ENCODE peak calls at places on chromosomes 13 and 19, in eight cellular contexts. U is body of pancreas, S is thyroid gland, F is tibial nerve, K is ovary, M is Peyer's patch, X is A549, D is IMR-90. Y is an unnamed sample.

GRCh38 chr13:113405481-113406300 is 41.8 kb upstream of the GRTP1 start:
- DNase-seq in F (no peak), X (no peak), M (peak), D (no peak), U (no peak), K (no peak), S (no peak), Y (no peak)

GRCh38 chr13:87393358-87393757 is 277.8 kb upstream of the SLITRK5 start:
- DNase-seq in F (no peak), K (no peak), D (no peak), X (no peak), U (no peak), M (no peak), S (no peak), Y (no peak)

GRCh38 chr13:47426126-47426849 is 529.4 kb upstream of the HTR2A start:
- DNase-seq in U (peak), D (peak), S (no peak), X (no peak), K (no peak), F (no peak), M (no peak), Y (no peak)

GRCh38 chr13:31221057-31221456 is 21.3 kb downstream of the B3GLCT start:
- DNase-seq in U (no peak), X (no peak), M (no peak), F (no peak), D (no peak), K (no peak), S (no peak), Y (no peak)

GRCh38 chr19:14979498-14980255 is at the start of gene SLC1A6:
- DNase-seq in S (no peak), M (no peak), U (no peak), K (no peak), D (no peak), X (no peak), F (no peak), Y (no peak)

GRCh38 chr13:27822873-27823311 is 30.6 kb downstream of the GSX1 start:
- DNase-seq in K (no peak), U (no peak), S (no peak), X (no peak), F (no peak), M (no peak), D (no peak), Y (no peak)

GRCh38 chr19:13797870-13798269 is 2.6 kb downstream of the ZSWIM4 start:
- DNase-seq in X (peak), U (peak), F (no peak), M (no peak), S (peak), D (peak), K (no peak), Y (no peak)

GRCh38 chr13:90352763-90353162 is 994.7 kb upstream of the MIR17HG start:
- DNase-seq in K (no peak), F (no peak), M (no peak), X (no peak), U (no peak), S (no peak), D (no peak), Y (no peak)

GRCh38 chr19:49455729-49456128 is 2.7 kb downstream of the ALDH16A1 start:
- DNase-seq in D (no peak), M (no peak), F (no peak), X (no peak), S (no peak), K (no peak), U (no peak), Y (no peak)

GRCh38 chr19:12954150-12954962 is 2.7 kb downstream of the GADD45GIP1 start:
- DNase-seq in X (no peak), D (no peak), U (no peak), M (no peak), S (no peak), K (no peak), F (no peak), Y (no peak)

GRCh38 chr19:48283908-48284307 is 14.0 kb downstream of the ZNF114 start:
- DNase-seq in F (no peak), S (no peak), D (peak), U (no peak), K (no peak), X (no peak), M (no peak), Y (no peak)

GRCh38 chr19:7293795-7294570 is at the start of gene INSR:
- DNase-seq in X (peak), F (peak), S (peak), K (peak), U (peak), M (peak), D (peak), Y (peak)
- TF ChIP-seq POLR2A in X (peak), F (peak), S (no peak), K (peak), U (peak), M (peak), D (no peak), Y (peak)

GRCh38 chr19:10670187-10670586 is 16.0 kb downstream of the ILF3 start:
- DNase-seq in K (no peak), F (no peak), X (no peak), D (no peak), S (no peak), M (no peak), U (no peak), Y (no peak)

GRCh38 chr19:10670876-10671804 is 17.0 kb downstream of the ILF3 start:
- DNase-seq in X (no peak), F (no peak), M (no peak), K (no peak), D (no peak), U (no peak), S (no peak), Y (no peak)

GRCh38 chr19:10672529-10673150 is 18.5 kb downstream of the ILF3 start:
- DNase-seq in S (peak), K (no peak), D (no peak), F (no peak), X (no peak), U (no peak), M (no peak), Y (no peak)

GRCh38 chr19:10669246-10669645 is 15.1 kb downstream of the ILF3 start:
- DNase-seq in K (no peak), X (no peak), F (no peak), U (no peak), M (no peak), S (no peak), D (no peak), Y (no peak)

GRCh38 chr19:10667867-10668266 is 13.7 kb downstream of the ILF3 start:
- DNase-seq in U (no peak), M (no peak), S (no peak), D (no peak), F (no peak), X (no peak), K (no peak), Y (no peak)
- TF ChIP-seq POLR2A in U (no peak), M (no peak), S (no peak), D (no peak), F (no peak), X (no peak), K (no peak), Y (no peak)

GRCh38 chr13:77026783-77027621 is at the start of gene FBXL3:
- DNase-seq in M (peak), K (peak), X (peak), U (peak), D (peak), F (peak), S (peak), Y (peak)
- TF ChIP-seq POLR2A in M (peak), K (peak), X (peak), U (peak), D (peak), F (peak), S (peak), Y (peak)

DNA sequence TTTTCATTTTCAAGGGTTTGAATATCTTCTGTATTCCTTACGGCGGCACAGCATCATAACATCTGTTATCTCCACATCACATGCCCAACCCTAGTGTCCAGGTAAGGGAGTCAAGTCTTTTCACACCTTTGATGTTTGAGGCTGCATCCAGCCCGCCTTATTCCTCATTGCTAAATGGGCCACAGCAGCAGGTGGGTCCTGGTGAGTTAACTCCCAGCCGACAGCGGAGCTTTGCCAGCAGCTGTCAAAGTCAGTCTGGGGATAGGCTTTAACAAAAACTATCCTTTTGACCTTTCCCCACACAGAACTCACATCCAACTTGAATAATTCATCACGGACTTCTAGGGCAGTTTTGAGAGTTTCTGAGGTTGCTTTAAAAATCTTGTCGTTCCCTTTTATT is 235.1 kb downstream of the DLEU7 start:
- DNase-seq in S (no peak), D (no peak), X (no peak), K (no peak), M (no peak), U (no peak), F (no peak), Y (no peak)
- TF ChIP-seq POLR2A in S (no peak), D (no peak), X (no peak), K (no peak), M (no peak), U (no peak), F (no peak), Y (no peak)

DNA sequence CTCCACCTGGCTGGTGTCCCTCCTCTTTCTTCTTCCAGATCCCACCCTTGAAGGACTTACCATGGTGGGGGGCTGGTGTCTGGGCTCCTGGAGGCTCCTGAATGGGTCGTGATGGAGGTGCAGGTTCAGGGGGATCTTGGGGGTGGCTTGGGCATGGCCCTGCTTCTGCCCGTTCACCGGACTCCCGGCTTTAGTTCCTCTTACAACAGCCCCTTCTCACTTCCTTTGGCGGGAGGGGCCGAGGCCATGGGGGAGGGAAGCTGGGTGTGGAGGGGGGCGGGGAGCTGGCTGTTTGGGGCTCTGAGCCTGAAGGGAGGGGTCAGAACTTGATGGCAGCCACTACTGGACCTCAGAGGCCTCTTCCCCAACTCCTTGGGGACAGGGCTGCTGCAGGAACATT is at the start of gene MYO1F:
- DNase-seq in K (no peak), F (peak), U (peak), M (peak), D (no peak), S (peak), X (no peak), Y (no peak)
- TF ChIP-seq POLR2A in K (no peak), F (no peak), U (peak), M (no peak), D (no peak), S (no peak), X (no peak), Y (no peak)

DNA sequence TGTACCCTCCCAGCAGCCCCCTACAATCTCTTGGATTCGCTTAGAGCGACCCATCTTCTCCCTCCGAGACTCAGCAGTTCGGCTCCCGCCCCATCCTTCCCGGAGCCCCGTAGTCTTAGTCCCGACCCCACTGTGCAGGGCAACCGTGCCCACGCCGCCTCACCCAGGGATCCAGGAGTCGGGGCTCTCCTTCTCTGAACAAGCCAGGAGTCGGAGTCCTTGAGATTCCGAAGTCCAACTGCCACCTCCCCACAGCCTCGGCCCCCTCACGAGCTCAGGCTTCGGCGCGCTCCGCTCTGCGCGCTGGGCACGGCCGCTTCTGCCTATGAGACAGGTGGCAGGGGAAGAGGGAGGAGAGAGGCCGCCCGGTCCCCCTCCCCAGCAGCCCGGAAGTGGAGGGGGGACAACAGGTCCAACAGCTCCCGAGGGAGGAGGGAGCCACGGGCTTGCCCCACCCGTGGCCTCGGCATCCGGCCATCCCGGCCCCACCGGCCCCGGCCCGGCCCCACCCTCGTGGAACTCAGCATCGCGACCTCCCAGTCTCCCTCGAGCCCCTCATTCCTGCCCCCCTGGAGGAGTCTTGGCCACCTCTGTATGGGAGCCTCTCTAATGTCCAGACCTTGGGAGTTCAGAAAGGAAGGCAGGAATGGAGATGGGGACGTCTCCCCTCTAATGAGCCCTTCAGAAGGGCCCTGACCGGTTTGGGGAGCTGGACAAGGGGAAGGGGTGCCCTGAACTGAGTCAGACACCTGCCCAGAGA is at the start of gene PHLDB3:
- DNase-seq in K (peak), X (no peak), M (peak), U (peak), D (peak), S (peak), F (no peak), Y (peak)
- TF ChIP-seq POLR2A in K (no peak), X (no peak), M (no peak), U (peak), D (no peak), S (no peak), F (no peak), Y (no peak)

DNA sequence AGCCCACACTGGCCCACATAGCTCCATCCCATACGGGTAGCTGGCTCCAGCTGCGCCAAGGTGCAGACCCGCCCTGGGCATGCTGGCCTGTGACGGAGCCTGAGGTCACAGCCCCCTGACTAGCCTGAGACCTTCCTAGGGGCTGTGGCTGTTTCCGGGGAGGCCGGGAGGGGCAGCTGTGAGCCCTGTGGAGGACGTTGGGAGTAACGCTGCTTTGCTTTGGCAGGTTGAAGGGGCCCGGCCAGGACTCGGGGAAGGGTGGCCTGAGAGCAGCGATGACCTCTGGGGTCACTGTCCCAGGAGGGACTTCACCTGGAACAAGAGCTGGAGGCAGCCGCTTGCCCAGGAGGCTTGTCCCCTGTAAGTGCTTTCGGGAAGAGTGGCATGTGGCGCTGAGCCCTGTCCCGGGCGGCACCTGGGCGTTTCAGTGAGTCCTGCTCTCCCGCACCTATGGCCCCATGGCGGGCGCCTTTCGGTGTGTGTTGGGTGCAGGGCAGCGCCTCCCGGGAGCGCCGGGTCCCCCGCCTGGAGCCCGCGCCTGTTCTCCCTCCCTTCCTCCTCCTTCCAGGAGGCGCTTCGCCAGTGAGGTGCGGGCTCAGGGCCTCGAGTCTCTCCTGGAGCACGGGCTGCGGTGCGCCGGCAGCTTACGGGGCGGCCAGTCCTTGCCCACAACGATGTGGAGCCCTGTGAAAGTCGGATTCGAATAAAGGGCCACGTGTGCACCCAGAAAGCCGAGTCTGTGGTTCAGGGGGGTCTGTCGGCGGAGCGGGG is 1.1 kb upstream of the FAM174C start:
- DNase-seq in F (no peak), M (no peak), K (peak), S (no peak), X (no peak), D (no peak), U (peak), Y (no peak)
- TF ChIP-seq POLR2A in F (no peak), M (no peak), K (no peak), S (no peak), X (no peak), D (no peak), U (no peak), Y (no peak)

GRCh38 chr19:1457031-1457739 is 7.3 kb downstream of the APC2 start:
- DNase-seq in U (no peak), K (no peak), S (no peak), M (no peak), X (no peak), D (no peak), F (no peak), Y (no peak)
- TF ChIP-seq POLR2A in U (no peak), K (no peak), S (no peak), M (no peak), X (no peak), D (no peak), F (no peak), Y (no peak)

DNA sequence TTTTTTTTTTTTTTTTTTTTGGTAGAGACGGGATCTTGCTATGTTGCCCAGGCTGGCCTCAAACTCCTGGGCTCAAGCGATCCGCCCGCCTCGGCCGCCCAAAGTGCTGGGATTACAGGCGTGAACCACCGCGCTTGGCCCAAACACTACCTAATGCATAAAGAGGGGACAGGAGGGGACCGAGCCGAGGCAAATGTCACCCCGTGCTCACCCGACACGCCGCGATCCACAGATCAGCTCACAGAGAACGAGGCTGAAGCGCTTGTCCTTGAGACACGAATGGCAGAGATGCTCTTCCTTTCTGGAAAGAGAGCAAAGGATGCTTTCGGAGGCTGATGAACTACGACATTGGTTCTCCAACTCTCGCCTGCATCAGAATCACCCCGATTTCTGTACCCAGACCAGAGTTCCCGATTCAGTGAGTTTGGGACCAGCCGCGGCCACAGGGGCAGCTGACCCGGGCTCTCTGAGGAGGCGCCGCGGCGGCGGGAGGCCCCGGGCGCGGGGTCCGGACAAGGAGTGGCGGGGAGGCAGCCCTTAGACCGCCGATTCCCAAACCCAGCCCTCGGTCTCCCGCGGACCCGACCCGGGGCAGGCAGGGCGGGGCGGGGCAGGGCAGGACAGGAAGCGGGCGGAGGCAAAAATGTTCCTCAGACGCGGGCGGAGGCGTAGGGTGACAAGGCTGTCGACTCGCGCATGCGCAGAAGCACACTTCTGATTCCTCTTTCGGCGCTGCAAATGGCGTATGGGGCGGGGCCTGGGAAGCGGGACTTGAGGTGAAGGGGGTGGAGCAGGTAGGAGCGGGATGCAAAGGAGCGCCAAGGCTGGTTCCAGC is at the start of gene ZNF699:
- DNase-seq in F (peak), M (peak), X (peak), K (peak), S (peak), U (peak), D (peak), Y (peak)
- TF ChIP-seq POLR2A in F (peak), M (peak), X (no peak), K (peak), S (no peak), U (peak), D (peak), Y (peak)